ENCODE peak calls at places on chromosomes 6 and 20, in five cellular contexts. Z, M, B, D and T are unnamed samples.

GRCh38 chr6:14924126-14925024 is 321.5 kb upstream of the JARID2 start:
- DNase-seq in M (no peak), D (peak), Z (no peak), B (peak), T (no peak)

GRCh38 chr6:12653396-12653910 is 63.1 kb upstream of the PHACTR1 start:
- DNase-seq in Z (no peak), B (no peak), D (no peak), M (no peak), T (no peak)

GRCh38 chr20:38392356-38392755 is 42.8 kb downstream of the SNHG17 start:
- DNase-seq in Z (no peak), M (no peak), D (no peak), B (peak), T (no peak)

GRCh38 chr6:17847203-17847602 is 140.2 kb downstream of the KIF13A start:
- DNase-seq in B (no peak), Z (no peak), M (no peak), D (no peak), T (no peak)

GRCh38 chr6:100454571-100455229 is 10.0 kb downstream of the SIM1 start:
- DNase-seq in B (no peak), M (no peak), Z (no peak), D (no peak), T (no peak)

GRCh38 chr6:137766596-137767370 is 100.3 kb upstream of the TNFAIP3 start:
- DNase-seq in Z (no peak), M (no peak), B (no peak), D (no peak), T (no peak)

GRCh38 chr20:845967-846893 is 12.7 kb downstream of the FAM110A start:
- DNase-seq in D (no peak), Z (no peak), M (no peak), B (no peak), T (no peak)

GRCh38 chr20:57393321-57394086 is 2.3 kb downstream of the RBM38 start:
- DNase-seq in M (no peak), B (no peak), Z (peak), D (no peak), T (no peak)

GRCh38 chr6:39231386-39231785 is 2.1 kb upstream of the KCNK5 start:
- DNase-seq in Z (no peak), B (no peak), D (no peak), M (no peak), T (no peak)

GRCh38 chr6:2450546-2450945 is 205.1 kb upstream of the GMDS start:
- DNase-seq in Z (no peak), B (peak), D (no peak), M (no peak), T (peak)

GRCh38 chr6:142763205-142763604 is 181.8 kb downstream of the HIVEP2 start:
- DNase-seq in B (no peak), Z (no peak), M (no peak), D (peak), T (no peak)

GRCh38 chr20:10632681-10633509 is 40.9 kb downstream of the JAG1 start:
- DNase-seq in Z (no peak), B (peak), D (no peak), M (no peak), T (no peak)

GRCh38 chr6:135089901-135090300 is 35.3 kb upstream of the HBS1L start:
- DNase-seq in B (no peak), Z (no peak), D (no peak), M (no peak), T (no peak)

GRCh38 chr20:1075564-1075963 is 42.8 kb upstream of the PSMF1 start:
- DNase-seq in M (no peak), Z (no peak), D (no peak), B (no peak), T (no peak)

GRCh38 chr6:53340536-53340935 is 8.2 kb downstream of the ELOVL5 start:
- DNase-seq in M (no peak), Z (no peak), D (no peak), B (no peak), T (no peak)

GRCh38 chr20:33649201-33649631 is 12.9 kb upstream of the C20orf144 start:
- DNase-seq in B (no peak), M (no peak), D (no peak), Z (peak), T (no peak)

DNA sequence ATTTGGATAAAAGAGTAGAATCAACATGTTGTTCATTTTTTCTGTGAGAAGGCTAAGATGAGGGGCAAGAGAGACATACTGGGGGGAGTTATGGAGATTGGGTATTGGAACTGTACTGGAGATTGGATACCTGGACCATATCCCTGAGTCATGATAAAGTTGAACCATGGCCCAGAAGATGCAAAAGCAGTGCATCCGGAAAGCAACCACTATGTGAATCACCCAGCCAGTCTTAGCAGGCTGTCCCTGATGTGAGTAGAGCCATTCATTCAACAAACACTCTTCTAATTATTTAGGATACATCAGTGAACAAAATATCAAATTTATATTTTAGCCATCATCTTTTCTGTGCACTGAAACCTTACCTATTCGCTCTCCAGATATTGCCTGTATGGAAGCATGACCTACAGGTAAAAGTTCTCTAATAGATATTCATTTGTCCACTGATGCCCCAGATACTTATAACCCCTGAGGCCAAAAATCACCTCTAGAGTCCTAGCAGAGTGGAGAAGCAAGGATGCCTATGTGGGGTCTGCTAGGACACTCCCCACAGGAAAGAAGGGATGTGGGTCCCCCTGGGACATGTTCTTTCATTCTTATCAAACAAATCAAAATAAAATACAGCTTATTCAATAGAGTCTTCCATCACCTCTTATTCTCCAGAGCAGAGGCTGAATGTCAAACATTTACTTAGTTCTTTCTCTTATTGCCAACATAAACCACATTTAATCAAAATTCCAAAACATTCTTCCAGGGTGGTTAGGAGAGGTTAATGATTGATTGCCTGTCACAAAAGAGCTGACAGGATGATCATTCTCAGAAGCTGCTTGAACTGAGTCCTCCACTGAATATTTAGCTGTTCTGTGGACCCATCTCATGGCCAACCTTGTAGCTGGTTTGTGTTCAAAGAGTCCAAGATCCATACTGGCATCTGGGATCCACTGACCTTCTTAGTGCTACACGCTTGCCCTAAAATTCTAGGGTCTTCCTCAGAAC is 37.0 kb upstream of the PKHD1 start:
- DNase-seq in D (no peak), Z (no peak), M (peak), B (no peak), T (no peak)
- TF ChIP-seq CTCF in D (no peak), Z (no peak), M (no peak), B (no peak), T (no peak)

GRCh38 chr20:34997171-34997570 is 41.5 kb downstream of the MYH7B start:
- DNase-seq in M (no peak), Z (peak), D (peak), B (peak), T (no peak)

GRCh38 chr20:34999782-35000181 is 44.1 kb downstream of the MYH7B start:
- DNase-seq in Z (no peak), D (no peak), M (no peak), B (no peak), T (no peak)

GRCh38 chr20:34997774-34998173 is 42.1 kb downstream of the MYH7B start:
- DNase-seq in Z (peak), B (no peak), M (no peak), D (no peak), T (no peak)

GRCh38 chr20:34999021-34999451 is 43.4 kb downstream of the MYH7B start:
- DNase-seq in M (no peak), D (no peak), B (no peak), Z (peak), T (no peak)

GRCh38 chr20:34998331-34998950 is 42.8 kb downstream of the MYH7B start:
- DNase-seq in M (no peak), B (no peak), Z (peak), D (no peak), T (no peak)
- TF ChIP-seq CTCF in M (peak), B (no peak), Z (no peak), D (peak), T (no peak)

DNA sequence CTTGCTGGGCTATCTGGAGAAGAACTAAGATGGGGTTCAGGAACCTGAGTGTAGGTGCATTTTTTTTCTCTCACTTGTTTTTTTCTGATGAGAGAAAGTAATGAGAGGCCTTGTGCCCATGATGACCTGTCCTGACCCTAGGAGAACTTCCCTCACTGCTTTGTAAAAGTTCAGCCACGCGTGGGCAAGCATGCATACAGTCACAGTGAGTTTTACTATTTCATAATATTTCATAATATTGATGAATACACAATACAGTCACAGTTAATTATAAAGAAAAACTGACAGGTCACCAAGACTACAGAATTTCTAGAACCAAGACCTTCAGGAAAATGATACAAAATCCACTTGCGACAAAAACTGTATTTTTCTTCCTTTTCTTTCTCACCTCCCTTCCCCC is 111.8 kb downstream of the MAP7 start:
- DNase-seq in Z (no peak), M (no peak), D (no peak), B (no peak), T (no peak)
- TF ChIP-seq CTCF in Z (no peak), M (no peak), D (no peak), B (no peak), T (no peak)

DNA sequence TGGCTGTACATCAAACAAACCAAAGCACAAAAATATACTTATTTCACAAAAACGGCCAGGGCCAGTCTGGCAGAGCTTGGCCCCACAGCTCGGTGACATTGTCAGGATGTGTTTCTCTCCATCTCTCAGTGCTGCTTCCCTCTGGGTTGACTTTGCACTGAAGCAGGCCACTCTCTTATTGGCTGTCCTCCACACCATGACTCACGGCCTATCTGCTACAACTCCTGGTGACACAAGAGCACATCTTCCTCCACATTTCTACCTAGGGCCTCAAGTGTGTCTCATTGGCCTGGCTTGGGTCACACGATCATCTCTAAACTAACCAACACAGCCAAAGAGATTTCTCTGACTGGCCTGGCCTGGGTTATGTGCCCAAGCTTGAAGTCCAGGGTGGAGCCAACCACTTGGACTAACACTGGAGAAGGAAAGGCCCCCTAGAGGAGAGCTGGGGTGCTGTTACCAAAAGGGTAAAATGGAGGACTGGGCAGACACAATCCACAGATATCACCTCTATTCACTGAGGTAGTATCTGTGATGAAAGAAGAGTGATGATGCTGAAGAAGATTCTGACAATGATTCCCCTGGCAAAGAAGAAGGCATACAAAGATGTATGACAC is 159.8 kb upstream of the TSHZ2 start:
- DNase-seq in D (no peak), M (no peak), B (no peak), Z (no peak), T (no peak)
- TF ChIP-seq CTCF in D (no peak), M (no peak), B (no peak), Z (no peak), T (peak)

GRCh38 chr6:51684038-51684437 is 403.4 kb downstream of the PKHD1 start:
- DNase-seq in D (no peak), Z (no peak), B (no peak), M (no peak), T (no peak)
- TF ChIP-seq CTCF in D (no peak), Z (no peak), B (no peak), M (no peak), T (no peak)

GRCh38 chr6:105993341-105993740 is 92.8 kb upstream of the PRDM1 start:
- DNase-seq in Z (no peak), D (peak), M (no peak), B (peak), T (no peak)

GRCh38 chr6:105991561-105992314 is 94.4 kb upstream of the PRDM1 start:
- DNase-seq in Z (peak), M (peak), B (peak), D (no peak), T (no peak)

GRCh38 chr6:105990151-105990550 is 96.0 kb upstream of the PRDM1 start:
- DNase-seq in B (no peak), D (no peak), Z (no peak), M (no peak), T (no peak)

GRCh38 chr6:105993769-105994521 is 92.2 kb upstream of the PRDM1 start:
- DNase-seq in Z (peak), B (peak), D (peak), M (no peak), T (peak)

GRCh38 chr6:105992315-105992961 is 93.7 kb upstream of the PRDM1 start:
- DNase-seq in M (peak), Z (peak), D (peak), B (peak), T (peak)
- TF ChIP-seq CTCF in M (no peak), Z (no peak), D (no peak), B (no peak), T (no peak)

GRCh38 chr6:168981187-168981586 is 272.5 kb downstream of the THBS2 start:
- DNase-seq in B (no peak), M (no peak), D (no peak), Z (no peak), T (no peak)
- TF ChIP-seq CTCF in B (no peak), M (no peak), D (no peak), Z (no peak), T (no peak)

GRCh38 chr20:42020316-42020715 is 402.1 kb upstream of the CHD6 start:
- DNase-seq in Z (no peak), M (no peak), B (no peak), D (no peak), T (no peak)

GRCh38 chr20:42024653-42025052 is 406.5 kb upstream of the CHD6 start:
- DNase-seq in D (no peak), Z (no peak), B (no peak), M (no peak), T (peak)

GRCh38 chr20:42018979-42019378 is 400.8 kb upstream of the CHD6 start:
- DNase-seq in D (no peak), Z (no peak), M (peak), B (no peak), T (no peak)
- TF ChIP-seq CTCF in D (no peak), Z (no peak), M (peak), B (no peak), T (no peak)

DNA sequence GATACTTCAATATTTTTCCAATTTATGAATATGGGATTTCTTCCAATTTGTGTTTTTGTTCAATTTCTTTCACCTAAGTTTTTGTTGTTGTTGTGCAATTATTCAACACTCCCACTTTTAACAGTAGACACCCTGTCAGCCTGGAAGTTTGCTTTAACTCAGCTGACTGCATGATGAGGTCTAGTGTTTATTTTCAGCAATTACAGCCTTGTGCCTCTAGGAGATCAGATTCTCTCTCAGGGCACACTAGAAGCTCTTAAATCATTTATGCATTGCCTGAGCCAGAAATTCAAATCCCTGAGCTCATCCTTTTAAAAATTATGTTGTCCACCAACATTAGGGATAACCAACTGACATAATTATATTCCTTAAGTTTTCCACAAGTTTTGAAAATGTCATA is 85.7 kb downstream of the MRAP2 start:
- DNase-seq in B (peak), Z (no peak), M (no peak), D (peak), T (no peak)
- TF ChIP-seq CTCF in B (peak), Z (no peak), M (no peak), D (no peak), T (no peak)